ENCODE peak calls at places on chromosomes 1 and 21, in four cellular contexts. P, J, D and O are unnamed samples.

GRCh38 chr1:18773753-18774152 is 85.7 kb downstream of the TAS1R2 start:
- DNase-seq in P (no peak), J (no peak), D (no peak), O (no peak)

GRCh38 chr1:180112979-180113650 is 41.6 kb upstream of the QSOX1 start:
- DNase-seq in P (no peak), J (no peak), D (no peak), O (no peak)

GRCh38 chr1:35600593-35600992 is 27.5 kb downstream of the TFAP2E start:
- DNase-seq in P (no peak), J (no peak), D (no peak), O (no peak)

GRCh38 chr1:70587803-70588465 is 176.9 kb downstream of the CTH start:
- DNase-seq in P (no peak), J (no peak), D (no peak), O (no peak)

GRCh38 chr1:76040327-76040868 is 34.1 kb upstream of the ST6GALNAC3 start:
- DNase-seq in P (no peak), J (no peak), D (peak; percentile 15), O (no peak)

GRCh38 chr21:15249285-15249993 is 184.6 kb upstream of the NRIP1 start:
- DNase-seq in P (no peak), J (no peak), D (no peak), O (no peak)

GRCh38 chr1:29576510-29576909 is 340.2 kb downstream of the PTPRU start:
- DNase-seq in P (no peak), J (no peak), D (no peak), O (no peak)

GRCh38 chr1:167491586-167492408 is 26.5 kb downstream of the CD247 start:
- DNase-seq in P (no peak), J (peak; percentile 2), D (no peak), O (no peak)

GRCh38 chr1:1911390-1912041 is 3.5 kb upstream of the CALML6 start:
- DNase-seq in P (no peak), J (no peak), D (no peak), O (no peak)

GRCh38 chr1:234619071-234619480 is 9.1 kb upstream of the IRF2BP2 start:
- DNase-seq in P (no peak), J (no peak), D (no peak), O (no peak)

GRCh38 chr1:198669023-198669698 is 30.3 kb downstream of the PTPRC start:
- DNase-seq in P (peak; percentile 77), J (peak; percentile 44), D (peak; percentile 23), O (no peak)

GRCh38 chr1:105964879-105965278 is 1091.6 kb upstream of the PRMT6 start:
- DNase-seq in P (no peak), J (no peak), D (no peak), O (no peak)
- TF ChIP-seq POLR2AphosphoS5 in P (no peak), J (no peak), D (no peak), O (no peak)

GRCh38 chr1:33228935-33229487 is 27.3 kb upstream of the ZNF362 start:
- DNase-seq in P (no peak), J (no peak), D (no peak), O (no peak)
- TF ChIP-seq SPI1 in P (no peak), J (no peak), D (no peak), O (no peak)

DNA sequence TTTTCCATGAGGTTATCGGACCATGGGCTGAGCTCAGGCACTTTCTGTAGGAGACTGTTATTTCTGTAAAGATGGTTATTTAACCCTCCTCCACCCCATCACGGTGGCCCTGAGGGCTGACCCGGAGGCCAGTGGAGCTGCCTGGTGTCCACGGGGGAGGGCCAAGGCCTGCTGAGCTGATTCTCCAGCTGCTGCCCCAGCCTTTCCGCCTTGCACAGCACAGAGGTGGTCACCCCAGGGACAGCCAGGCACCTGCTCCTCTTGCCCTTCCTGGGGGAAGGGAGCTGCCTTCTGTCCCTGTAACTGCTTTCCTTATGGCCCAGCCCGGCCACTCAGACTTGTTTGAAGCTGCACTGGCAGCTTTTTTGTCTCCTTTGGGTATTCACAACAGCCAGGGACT is 2.6 kb upstream of the CCDC28B start:
- DNase-seq in P (no peak), J (no peak), D (no peak), O (no peak)
- TF ChIP-seq POLR2AphosphoS5 in P (no peak), J (no peak), D (no peak), O (no peak)

DNA sequence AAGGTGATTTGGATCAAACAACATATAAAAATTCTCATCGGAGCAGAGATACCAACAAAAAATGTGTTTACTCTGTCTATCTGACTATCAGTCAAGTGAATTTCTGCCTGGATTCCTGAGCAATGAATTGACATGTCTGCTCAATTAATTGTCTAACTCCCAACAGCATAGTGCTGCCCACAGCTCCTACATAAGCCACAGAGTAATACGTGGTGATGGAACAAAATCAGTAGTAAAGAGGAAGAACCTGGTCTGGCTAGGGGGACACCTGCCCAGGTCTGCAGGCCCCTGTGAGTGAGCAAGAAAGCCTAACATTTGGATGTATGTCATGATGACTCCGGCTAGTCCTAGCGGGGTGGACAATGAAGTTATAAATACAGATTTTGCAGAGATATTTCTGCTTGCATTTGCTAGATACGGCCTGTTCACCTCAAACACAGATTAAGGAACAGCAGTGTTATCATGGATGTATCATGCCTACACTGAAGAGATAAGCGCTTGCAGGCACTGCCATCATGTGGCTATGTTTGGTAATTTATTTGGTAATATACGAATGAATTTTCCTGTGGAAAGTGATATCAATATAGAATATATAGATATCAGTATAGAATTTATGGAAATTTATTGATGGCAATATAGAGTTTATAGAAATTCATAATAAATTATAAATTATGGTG is 69.6 kb upstream of the LRRC8B start:
- DNase-seq in P (no peak), J (peak; percentile 12), D (peak; percentile 35), O (no peak)
- TF ChIP-seq SPI1 in P (no peak), J (peak; percentile 49), D (peak; percentile 5), O (peak; percentile 30)

GRCh38 chr1:12593621-12594066 is 24.4 kb downstream of the DHRS3 start:
- DNase-seq in P (no peak), J (no peak), D (no peak), O (no peak)

GRCh38 chr1:12594490-12594889 is 23.5 kb downstream of the DHRS3 start:
- DNase-seq in P (no peak), J (no peak), D (no peak), O (no peak)

GRCh38 chr1:12594966-12595838 is 22.8 kb downstream of the DHRS3 start:
- DNase-seq in P (no peak), J (no peak), D (no peak), O (peak; percentile 39)

GRCh38 chr1:12591267-12591938 is 26.6 kb downstream of the DHRS3 start:
- DNase-seq in P (no peak), J (no peak), D (no peak), O (no peak)

DNA sequence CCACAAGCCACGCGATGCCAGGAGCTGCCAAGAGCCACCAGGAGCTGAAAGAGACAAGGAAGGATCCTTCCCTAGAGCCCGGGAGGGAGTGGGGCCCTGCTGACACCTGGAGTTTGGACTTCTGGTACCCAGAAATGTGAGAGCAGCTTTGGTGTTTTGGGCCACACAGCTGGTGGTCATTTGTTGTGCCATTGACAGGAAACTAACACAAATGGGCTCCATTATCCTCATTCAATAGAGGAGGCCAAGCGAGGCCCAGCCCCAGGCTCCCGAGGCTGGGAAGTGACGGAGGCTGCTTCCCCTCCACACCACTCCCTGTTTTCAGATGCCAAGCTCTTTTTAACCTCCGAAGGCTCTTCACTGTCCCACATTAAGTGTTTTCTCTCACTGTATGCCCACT is 25.5 kb downstream of the DHRS3 start:
- DNase-seq in P (no peak), J (no peak), D (no peak), O (no peak)
- TF ChIP-seq POLR2AphosphoS5 in P (no peak), J (no peak), D (no peak), O (no peak)

DNA sequence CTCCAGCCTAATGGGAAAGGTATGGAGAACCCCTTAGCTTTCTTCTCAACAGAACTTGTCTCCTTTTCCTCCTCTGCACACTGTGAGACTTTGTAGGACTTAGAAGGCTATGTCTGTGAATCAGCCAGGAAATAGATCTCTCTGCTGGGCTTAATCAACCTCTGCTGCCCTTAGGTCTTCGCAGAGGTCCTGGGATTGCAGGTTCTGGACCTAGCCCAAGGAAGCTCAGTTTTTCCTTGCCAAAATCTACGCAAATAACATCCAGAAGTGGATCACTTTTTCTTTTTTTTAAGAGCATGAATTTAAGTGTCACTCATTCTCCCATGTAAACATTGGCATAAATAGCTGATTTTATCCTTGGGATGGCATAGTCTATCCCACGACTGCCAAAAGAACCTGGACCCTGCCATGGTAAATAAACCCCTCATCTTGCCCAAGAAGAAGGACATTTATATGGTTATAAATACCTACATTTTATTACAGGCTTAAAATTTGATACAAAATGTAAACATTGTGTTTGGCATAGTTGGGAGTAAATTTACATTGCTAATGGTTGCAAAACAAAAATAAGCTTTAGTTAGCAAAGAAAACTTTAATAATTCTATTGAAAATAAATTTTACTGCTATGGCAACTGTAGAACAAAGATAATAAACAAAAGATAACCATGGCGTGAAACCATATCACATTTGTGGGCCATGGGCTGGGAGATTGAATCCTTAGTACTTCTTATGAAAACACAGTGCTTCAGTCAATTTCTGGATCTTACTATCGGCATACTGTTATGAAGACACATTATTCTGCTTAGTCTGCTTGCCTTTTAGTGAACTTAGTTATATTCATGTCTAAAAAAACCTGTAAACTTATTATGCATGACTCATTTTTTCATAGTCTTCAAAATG is 24.6 kb upstream of the DISC1 start:
- DNase-seq in P (no peak), J (no peak), D (no peak), O (no peak)
- TF ChIP-seq SPI1 in P (no peak), J (no peak), D (no peak), O (no peak)

GRCh38 chr1:23590058-23590783 is 30.9 kb upstream of the ID3 start:
- DNase-seq in P (no peak), J (no peak), D (peak; percentile 47), O (no peak)

GRCh38 chr1:23593556-23594148 is 34.4 kb upstream of the ID3 start:
- DNase-seq in P (no peak), J (no peak), D (no peak), O (no peak)

GRCh38 chr1:23593042-23593521 is 33.8 kb upstream of the ID3 start:
- DNase-seq in P (no peak), J (no peak), D (no peak), O (no peak)

GRCh38 chr1:23592209-23592905 is 33.1 kb upstream of the ID3 start:
- DNase-seq in P (no peak), J (no peak), D (no peak), O (no peak)

DNA sequence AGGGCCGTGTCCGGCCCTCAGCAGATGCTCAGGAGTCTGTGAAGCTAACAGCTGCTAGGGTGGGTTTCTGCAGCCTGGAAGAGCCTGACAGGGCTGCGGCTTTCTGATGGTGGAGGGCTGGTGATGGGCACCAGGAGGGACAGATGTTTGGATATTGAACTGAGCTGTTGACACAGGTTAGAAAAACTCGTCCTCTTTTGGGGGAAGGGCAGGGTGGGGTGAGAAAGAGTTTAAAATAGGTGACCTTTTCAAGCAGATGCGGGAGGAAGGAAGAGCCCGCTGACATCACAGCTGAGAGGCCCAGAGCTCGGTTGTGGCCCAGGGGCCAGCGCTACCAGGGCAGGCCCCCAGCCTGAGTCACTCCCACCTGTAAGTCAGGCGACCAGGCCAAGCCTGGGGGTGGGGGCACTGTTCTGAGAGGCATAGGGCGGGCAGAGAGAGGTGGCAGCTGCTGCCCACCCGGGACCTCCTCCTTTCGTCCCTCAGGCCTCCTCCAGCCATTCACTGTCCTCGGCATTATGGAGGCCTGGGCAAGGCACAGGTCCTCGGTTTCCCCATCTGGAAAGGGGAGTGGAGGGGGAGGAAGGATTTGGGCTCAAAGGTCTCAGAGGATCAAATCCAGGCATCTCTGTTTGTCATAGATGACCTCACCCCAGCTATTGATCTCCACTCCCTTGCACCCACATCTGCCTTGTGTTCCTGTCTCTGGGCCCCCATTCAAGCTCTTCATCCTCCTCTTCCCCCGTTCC is 32.3 kb upstream of the ID3 start:
- DNase-seq in P (no peak), J (no peak), D (peak; percentile 35), O (no peak)
- TF ChIP-seq POLR2AphosphoS5 in P (no peak), J (no peak), D (no peak), O (no peak)